ENCODE peak calls at places on chromosome 2, in five cellular contexts. P is uterus, I is Peyer's patch, L is IMR-90, E is small intestine. V is an unnamed sample. For H3K4me1 and H3K27me3, the result is how much of the 10 kb centered on the place peaks cover.

GRCh38 chr2:200786826-200787225 is 24.9 kb upstream of the BZW1 start:
- DNase-seq in P (no peak), E (no peak), I (no peak), L (peak), V (no peak)

GRCh38 chr2:66682476-66682875 is 247.6 kb downstream of the MEIS1 start:
- DNase-seq in L (no peak), I (no peak), P (no peak), E (no peak), V (no peak)

GRCh38 chr2:10218036-10218435 is 84.7 kb upstream of the HPCAL1 start:
- DNase-seq in I (no peak), P (no peak), L (no peak), E (no peak), V (no peak)

GRCh38 chr2:109410021-109410815 is 203.5 kb downstream of the SEPTIN10 start:
- DNase-seq in I (no peak), E (no peak), L (peak), P (peak), V (no peak)

GRCh38 chr2:205685314-205686230 is 3.3 kb downstream of the NRP2 start:
- DNase-seq in I (no peak), L (peak), E (peak), P (peak), V (no peak)

GRCh38 chr2:197883354-197884032 is 79.1 kb downstream of the PLCL1 start:
- DNase-seq in E (no peak), I (no peak), L (peak), P (no peak), V (no peak)

GRCh38 chr2:238114331-238114841 is 14.2 kb downstream of the ESPNL start:
- DNase-seq in I (no peak), L (no peak), P (no peak), E (no peak), V (no peak)

GRCh38 chr2:150806336-150806735 is 318.9 kb upstream of the RND3 start:
- DNase-seq in E (no peak), I (no peak), P (no peak), L (peak), V (no peak)

GRCh38 chr2:177165103-177165583 is 47.5 kb upstream of the HNRNPA3 start:
- DNase-seq in L (peak), P (peak), E (peak), I (peak), V (no peak)

GRCh38 chr2:105373895-105374401 is 24.9 kb downstream of the FHL2 start:
- DNase-seq in E (peak), L (no peak), P (no peak), I (no peak), V (no peak)

GRCh38 chr2:232544674-232545073 is 5.2 kb downstream of the CHRNG start:
- DNase-seq in P (no peak), L (no peak), E (no peak), I (no peak), V (no peak)

GRCh38 chr2:217970206-217970605 is 32.6 kb downstream of the TNS1 start:
- DNase-seq in L (peak), P (no peak), I (no peak), E (no peak), V (no peak)

GRCh38 chr2:269356-270030 is 4.7 kb downstream of the ACP1 start:
- DNase-seq in P (no peak), I (no peak), L (no peak), E (no peak), V (no peak)

GRCh38 chr2:96631804-96632435 is 6.2 kb downstream of the KANSL3 start:
- DNase-seq in I (no peak), E (no peak), L (peak), P (no peak), V (no peak)

GRCh38 chr2:236178921-236179652 is 10.9 kb upstream of the GBX2 start:
- DNase-seq in E (no peak), L (no peak), P (no peak), I (peak), V (no peak)

GRCh38 chr2:11701206-11701605 is 31.2 kb upstream of the NTSR2 start:
- DNase-seq in I (no peak), E (no peak), P (no peak), L (no peak), V (no peak)

GRCh38 chr2:11907178-11907577 is 160.7 kb downstream of the LPIN1 start:
- DNase-seq in E (no peak), L (no peak), P (no peak), I (no peak), V (no peak)

GRCh38 chr2:113225505-113226259 is 51.9 kb downstream of the PSD4 start:
- DNase-seq in L (peak), I (no peak), E (no peak), P (no peak), V (no peak)

GRCh38 chr2:144136297-144136696 is 383.6 kb downstream of the ZEB2 start:
- DNase-seq in E (no peak), I (no peak), L (no peak), P (no peak), V (no peak)

GRCh38 chr2:62440281-62440946 is 65.6 kb downstream of the TMEM17 start:
- DNase-seq in I (no peak), L (no peak), E (no peak), P (no peak), V (no peak)

GRCh38 chr2:231604101-231604684 is 11.5 kb downstream of the TEX44 start:
- DNase-seq in E (no peak), L (no peak), P (peak), I (peak), V (no peak)

GRCh38 chr2:218894168-218895157 is 13.8 kb downstream of the WNT10A start:
- DNase-seq in E (no peak), L (no peak), I (no peak), P (no peak), V (no peak)

GRCh38 chr2:112317303-112318158 is 42.1 kb downstream of the ZC3H6 start:
- DNase-seq in P (no peak), E (peak), L (peak), I (no peak), V (no peak)

GRCh38 chr2:231348173-231348572 is 47.3 kb upstream of the B3GNT7 start:
- DNase-seq in P (no peak), L (no peak), I (peak), E (no peak), V (no peak)

GRCh38 chr2:32330136-32330535 is 26.7 kb upstream of the BIRC6 start:
- DNase-seq in P (no peak), I (no peak), L (peak), E (no peak), V (no peak)

GRCh38 chr2:108594982-108595464 is 60.8 kb downstream of the LIMS1 start:
- DNase-seq in L (peak), P (no peak), I (no peak), E (no peak), V (no peak)

GRCh38 chr2:72031346-72032115 is 116.1 kb downstream of the CYP26B1 start:
- DNase-seq in P (no peak), E (no peak), L (no peak), I (peak), V (no peak)

GRCh38 chr2:176188218-176188968 is at the start of gene HOXD1:
- DNase-seq in E (no peak), I (peak), L (no peak), P (peak), V (no peak)

GRCh38 chr2:158011055-158011771 is 90.5 kb upstream of the UPP2 start:
- DNase-seq in P (no peak), L (no peak), E (no peak), I (no peak), V (no peak)

GRCh38 chr2:214881647-214882205 is 72.2 kb upstream of the BARD1 start:
- DNase-seq in I (no peak), E (peak), L (no peak), P (no peak), V (no peak)

GRCh38 chr2:216446343-216446742 is 34.1 kb downstream of the SMARCAL1 start:
- DNase-seq in E (no peak), L (no peak), I (no peak), P (no peak), V (no peak)

GRCh38 chr2:216448829-216449228 is 36.5 kb downstream of the SMARCAL1 start:
- DNase-seq in L (no peak), I (no peak), P (no peak), E (no peak), V (no peak)

GRCh38 chr2:216445489-216445888 is 33.2 kb downstream of the SMARCAL1 start:
- DNase-seq in L (peak), I (no peak), E (no peak), P (no peak), V (no peak)

GRCh38 chr2:216450346-216450745 is 38.1 kb downstream of the SMARCAL1 start:
- DNase-seq in L (no peak), I (no peak), P (no peak), E (no peak), V (no peak)

DNA sequence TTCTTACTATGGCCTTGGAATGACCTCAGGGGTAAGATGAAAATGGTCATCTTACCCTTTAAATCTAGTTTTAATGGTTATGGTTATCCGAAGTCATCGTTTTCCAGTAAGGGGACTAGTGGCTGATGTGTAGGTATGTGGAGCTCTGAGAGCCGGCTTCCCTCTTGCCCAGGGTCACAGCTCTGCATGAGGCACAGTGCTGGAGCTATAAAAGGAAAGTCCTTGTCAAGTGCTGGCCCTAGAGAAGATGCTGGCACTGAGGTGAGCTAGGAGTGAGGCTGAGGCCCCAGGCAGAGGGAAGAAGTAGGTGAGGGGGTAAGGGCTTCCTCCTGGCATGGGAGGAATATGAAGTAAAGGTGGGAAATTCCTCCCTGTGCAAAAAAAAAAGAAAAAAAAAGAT is 35.0 kb downstream of the SMARCAL1 start:
- DNase-seq in I (no peak), P (no peak), L (no peak), E (no peak), V (no peak)
- H3K4me1 ChIP-seq in I (under half), P (under half), L (under half), E (under half), V (under half)

DNA sequence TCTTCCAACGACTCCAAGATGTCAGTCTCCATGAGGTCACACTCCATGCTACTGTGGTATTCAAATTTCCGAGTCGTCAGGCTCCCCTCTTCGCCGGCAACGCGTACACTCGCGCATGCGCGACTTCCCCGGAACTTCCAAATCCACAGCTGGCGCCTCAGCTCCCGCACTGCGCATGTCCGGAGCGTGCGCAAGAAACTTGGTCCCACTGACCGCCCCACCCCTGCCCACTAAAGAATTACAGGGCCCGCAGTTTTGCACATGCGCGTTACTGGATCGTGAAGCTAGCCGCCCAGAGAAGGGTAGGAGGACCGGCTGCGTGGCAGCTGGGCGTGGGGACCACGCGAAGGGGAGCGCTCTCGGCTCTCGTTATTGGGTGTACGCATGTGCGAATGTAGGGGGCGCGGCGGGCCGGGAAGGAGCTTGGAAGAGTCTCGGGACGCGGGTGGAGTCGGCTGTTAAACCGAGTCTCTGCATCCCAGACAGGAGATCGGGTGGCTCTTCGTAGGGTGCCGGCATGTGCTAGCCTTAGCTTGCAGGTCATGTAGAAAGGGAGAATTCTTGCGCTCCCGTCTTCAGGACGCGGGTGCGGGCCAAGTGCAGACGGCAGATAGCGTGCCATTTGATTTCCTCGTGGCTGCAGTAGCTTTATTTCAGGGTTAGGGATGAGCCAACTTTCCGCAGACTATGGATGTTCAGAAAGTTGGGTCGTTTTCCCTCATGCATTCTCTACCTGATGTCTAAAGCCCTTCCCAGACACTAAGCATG is at the start of gene FAM98A:
- DNase-seq in P (peak), L (peak), I (peak), E (peak), V (peak)
- H3K4me3 ChIP-seq in P (peak), L (peak), I (peak), E (peak), V (peak)

GRCh38 chr2:26855516-26855915 is 7.6 kb downstream of the DPYSL5 start:
- DNase-seq in L (no peak), E (no peak), I (no peak), P (no peak), V (no peak)
- H3K27me3 ChIP-seq in L (under half), E (under half), I (under half), P (under half), V (under half)

GRCh38 chr2:20223345-20224190 is 1.4 kb downstream of the SDC1 start:
- DNase-seq in I (no peak), P (no peak), E (no peak), L (peak), V (no peak)
- H3K4me1 ChIP-seq in I (under half), P (under half), E (under half), L (under half), V (under half)

GRCh38 chr2:45170976-45171514 is 161.8 kb upstream of the SIX2 start:
- DNase-seq in E (no peak), I (no peak), P (no peak), L (no peak), V (no peak)
- H3K4me3 ChIP-seq in E (no peak), I (no peak), P (no peak), L (no peak), V (no peak)

GRCh38 chr2:222281495-222281894 is 17.3 kb downstream of the PAX3 start:
- DNase-seq in I (no peak), E (no peak), P (no peak), L (no peak), V (no peak)

GRCh38 chr2:222280795-222281194 is 18.0 kb downstream of the PAX3 start:
- DNase-seq in L (no peak), I (no peak), E (no peak), P (no peak), V (no peak)

GRCh38 chr2:222287862-222288479 is 10.8 kb downstream of the PAX3 start:
- DNase-seq in P (no peak), I (no peak), L (no peak), E (no peak), V (no peak)

GRCh38 chr2:222284466-222284865 is 14.3 kb downstream of the PAX3 start:
- DNase-seq in L (no peak), I (no peak), E (no peak), P (no peak), V (no peak)

DNA sequence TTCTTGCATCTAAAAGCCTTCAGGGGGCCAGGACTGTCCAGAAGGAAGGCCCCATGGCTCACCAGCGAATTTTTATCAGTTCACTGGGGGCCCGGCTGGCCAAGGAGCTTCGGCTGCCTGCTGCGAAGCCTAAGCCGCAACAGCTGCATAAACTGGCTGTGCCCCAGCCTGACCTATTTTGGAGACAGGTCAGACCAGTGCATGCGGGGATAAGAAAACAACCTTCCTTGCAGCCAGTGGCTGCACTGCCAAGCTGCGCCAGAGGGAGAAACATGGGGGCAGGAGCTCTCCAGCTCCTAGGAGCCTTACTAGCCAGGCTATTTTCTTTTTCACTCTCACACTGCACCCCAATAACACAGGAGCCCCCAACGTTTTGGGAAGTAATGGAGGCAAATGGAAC is 15.2 kb downstream of the PAX3 start:
- DNase-seq in I (no peak), P (no peak), L (no peak), E (no peak), V (no peak)
- H3K27me3 ChIP-seq in I (under half), P (under half), L (under half), E (under half), V (under half)

GRCh38 chr2:172859821-172860707 is 124.4 kb downstream of the RAPGEF4 start:
- DNase-seq in L (no peak), I (no peak), P (no peak), E (peak), V (no peak)

GRCh38 chr2:172861632-172862031 is 126.0 kb downstream of the RAPGEF4 start:
- DNase-seq in I (no peak), E (no peak), L (no peak), P (no peak), V (no peak)

GRCh38 chr2:172863341-172863740 is 127.7 kb downstream of the RAPGEF4 start:
- DNase-seq in E (no peak), L (no peak), P (no peak), I (no peak), V (no peak)

GRCh38 chr2:172862077-172862476 is 126.4 kb downstream of the RAPGEF4 start:
- DNase-seq in I (no peak), P (no peak), L (no peak), E (no peak), V (no peak)

DNA sequence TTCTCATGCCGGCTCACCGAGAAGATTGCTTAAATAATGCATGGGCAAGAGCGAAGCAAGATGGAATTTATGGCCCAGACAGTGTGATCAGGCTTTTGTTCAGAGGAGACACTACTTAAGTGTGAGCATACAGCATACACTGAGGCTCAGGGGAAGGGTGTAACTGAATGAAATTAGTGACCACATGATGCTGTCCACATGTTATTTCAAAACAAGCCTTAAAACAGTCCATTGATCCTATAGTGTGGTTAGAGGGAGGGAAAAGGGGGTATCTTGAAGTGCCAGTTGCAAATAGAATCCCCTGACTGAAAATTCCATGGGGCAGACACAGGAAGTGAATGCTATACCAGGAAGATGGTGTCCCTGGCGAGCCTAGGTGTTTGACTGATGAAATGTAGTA is 125.5 kb downstream of the RAPGEF4 start:
- DNase-seq in E (no peak), P (no peak), L (no peak), I (no peak), V (no peak)
- H3K4me1 ChIP-seq in E (under half), P (under half), L (under half), I (under half), V (under half)

DNA sequence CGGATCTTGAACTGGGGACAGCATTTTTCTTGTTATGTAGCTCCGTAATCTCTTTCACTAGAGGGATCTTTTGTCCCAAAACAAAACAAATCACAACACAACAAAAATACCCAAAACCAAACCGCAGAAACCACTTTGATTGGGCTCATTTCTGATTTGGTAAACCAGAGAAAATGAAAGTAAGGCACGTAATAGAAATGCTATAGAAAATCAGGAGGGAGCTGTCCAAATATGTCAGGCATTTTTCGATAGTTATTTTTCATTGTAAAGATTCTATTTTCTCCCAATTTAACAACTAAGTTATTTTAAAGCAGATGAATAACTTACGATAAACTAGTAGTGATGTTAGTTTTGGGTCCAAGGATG is 406.5 kb downstream of the XIRP2 start:
- DNase-seq in P (no peak), L (peak), E (no peak), I (no peak), V (no peak)
- H3K4me3 ChIP-seq in P (peak), L (peak), E (no peak), I (no peak), V (peak)

DNA sequence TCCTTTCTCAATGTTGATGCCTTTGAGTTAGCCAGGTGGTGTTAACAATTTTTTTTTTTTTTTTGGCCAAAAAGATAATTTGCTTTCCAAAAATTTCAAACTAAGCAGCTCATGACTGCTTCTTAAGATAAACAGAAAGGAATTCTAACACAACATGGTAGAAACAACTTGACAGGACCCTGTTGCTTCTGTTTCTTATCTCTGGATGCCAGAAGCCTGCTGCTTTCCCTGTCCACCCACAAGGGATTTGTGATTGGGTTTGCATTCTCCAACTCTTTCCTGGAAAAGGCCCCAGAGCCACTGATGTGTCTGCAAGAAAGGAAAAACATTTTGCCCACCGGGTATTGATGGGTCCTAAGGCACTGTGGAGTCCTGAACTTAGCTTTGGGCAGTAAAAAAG is 217.2 kb upstream of the PKDCC start:
- DNase-seq in E (no peak), P (no peak), I (no peak), L (no peak), V (no peak)
- H3K27me3 ChIP-seq in E (under half), P (under half), I (under half), L (under half), V (under half)